ENCODE peak calls at places on chromosomes 1 and 21, in ten cellular contexts. X is K562, Q is aorta, K is brain microvascular endothelial cell, S is mammary epithelial cell, O is sigmoid colon, P is neuronal stem cell, D is bronchial epithelial cell, V is Panc1, G is cardiac muscle cell. R is an unnamed sample. For H3K27me3 and H3K36me3, the result is how much of the 10 kb centered on the place peaks cover.

GRCh38 chr1:58549231-58549958 is 2.9 kb upstream of the OMA1 start:
- DNase-seq in X (peak), Q (no peak), K (no peak), S (no peak), O (no peak), P (no peak), D (no peak), V (no peak), G (no peak), R (no peak)

GRCh38 chr1:63710306-63710705 is 63.5 kb upstream of the ROR1 start:
- DNase-seq in X (no peak), Q (no peak), K (no peak), S (no peak), O (no peak), P (no peak), D (no peak), V (no peak), G (no peak), R (no peak)

GRCh38 chr1:5662362-5663126 is 329.7 kb downstream of the NPHP4 start:
- DNase-seq in X (no peak), Q (no peak), K (no peak), S (no peak), O (peak), P (no peak), D (no peak), V (no peak), G (no peak), R (no peak)

GRCh38 chr1:164774819-164775654 is 216.1 kb downstream of the PBX1 start:
- DNase-seq in X (peak), Q (no peak), K (no peak), S (no peak), O (no peak), P (no peak), D (no peak), V (no peak), G (peak), R (no peak)

GRCh38 chr21:36035381-36035791 is 24.9 kb downstream of the SETD4 start:
- DNase-seq in X (peak), Q (no peak), K (no peak), S (no peak), O (no peak), P (no peak), D (no peak), V (no peak), G (peak), R (no peak)

GRCh38 chr1:101003012-101003650 is 22.5 kb downstream of the DPH5 start:
- DNase-seq in X (no peak), Q (no peak), K (no peak), S (peak), O (no peak), P (no peak), D (peak), V (no peak), G (no peak), R (no peak)

GRCh38 chr1:229165327-229165726 is 105.6 kb upstream of the RAB4A start:
- DNase-seq in X (no peak), Q (no peak), K (no peak), S (no peak), O (no peak), P (no peak), D (no peak), V (no peak), G (no peak), R (no peak)

GRCh38 chr1:163799190-163799805 is 477.5 kb downstream of the NUF2 start:
- DNase-seq in X (no peak), Q (no peak), K (no peak), S (no peak), O (no peak), P (no peak), D (no peak), V (no peak), G (no peak), R (no peak)

GRCh38 chr1:183602510-183602909 is 12.3 kb upstream of the NCF2 start:
- DNase-seq in X (no peak), Q (no peak), K (no peak), S (no peak), O (no peak), P (no peak), D (no peak), V (no peak), G (no peak), R (no peak)

GRCh38 chr1:246631426-246631825 is 65.2 kb downstream of the CNST start:
- DNase-seq in X (no peak), Q (no peak), K (peak), S (no peak), O (no peak), P (no peak), D (peak), V (no peak), G (no peak), R (no peak)

GRCh38 chr1:53557830-53558784 is 98.9 kb downstream of the DMRTB1 start:
- DNase-seq in X (no peak), Q (peak), K (no peak), S (no peak), O (peak), P (no peak), D (no peak), V (no peak), G (no peak), R (no peak)

GRCh38 chr1:234782821-234783220 is 172.8 kb upstream of the IRF2BP2 start:
- DNase-seq in X (no peak), Q (no peak), K (no peak), S (no peak), O (peak), P (no peak), D (no peak), V (no peak), G (no peak), R (no peak)

GRCh38 chr21:31184462-31184861 is 146.2 kb upstream of the KRTAP19-8 start:
- DNase-seq in X (no peak), Q (no peak), K (no peak), S (no peak), O (no peak), P (no peak), D (no peak), V (no peak), G (no peak), R (no peak)

GRCh38 chr1:221783437-221783836 is 41.5 kb upstream of the DUSP10 start:
- DNase-seq in X (no peak), Q (no peak), K (no peak), S (no peak), O (no peak), P (no peak), D (no peak), V (no peak), G (no peak), R (no peak)

GRCh38 chr1:920506-920905 is 3.2 kb upstream of the SAMD11 start:
- DNase-seq in X (no peak), Q (peak), K (no peak), S (no peak), O (no peak), P (no peak), D (no peak), V (no peak), G (no peak), R (no peak)

GRCh38 chr1:918843-919242 is 4.9 kb upstream of the SAMD11 start:
- DNase-seq in X (no peak), Q (peak), K (no peak), S (no peak), O (no peak), P (no peak), D (no peak), V (no peak), G (no peak), R (no peak)

GRCh38 chr1:919271-919872 is 4.4 kb upstream of the SAMD11 start:
- DNase-seq in X (no peak), Q (peak), K (no peak), S (no peak), O (no peak), P (no peak), D (no peak), V (no peak), G (no peak), R (no peak)

GRCh38 chr1:921011-921837 is 2.5 kb upstream of the SAMD11 start:
- DNase-seq in X (peak), Q (peak), K (peak), S (peak), O (no peak), P (peak), D (peak), V (no peak), G (peak), R (peak)

DNA sequence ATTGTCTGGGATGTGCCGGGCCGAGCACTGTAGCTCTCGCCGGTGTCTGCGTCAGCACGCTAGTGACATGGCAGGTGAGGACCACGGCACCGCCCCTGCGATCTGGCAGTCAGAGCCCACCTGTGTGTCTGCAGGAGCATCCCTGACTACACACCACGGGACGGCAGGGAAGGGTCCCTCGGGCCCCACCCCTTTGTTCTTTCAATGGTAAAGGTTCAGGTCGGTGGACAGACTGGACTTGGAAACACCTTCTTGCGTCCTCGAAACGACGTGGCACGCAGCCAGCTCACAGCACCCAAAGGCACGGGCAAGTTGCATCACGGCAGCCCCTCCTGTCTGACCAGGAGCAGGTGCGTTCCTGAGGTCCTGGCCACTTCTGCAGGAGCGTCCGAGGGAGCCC is 3.7 kb upstream of the SAMD11 start:
- DNase-seq in X (no peak), Q (peak), K (no peak), S (no peak), O (no peak), P (no peak), D (no peak), V (no peak), G (no peak), R (no peak)
- H3K27me3 ChIP-seq in X (under half), Q (under half), K (half or more), S (under half), O (under half), P (half or more), D (half or more), V (under half), G (under half), R (under half)

DNA sequence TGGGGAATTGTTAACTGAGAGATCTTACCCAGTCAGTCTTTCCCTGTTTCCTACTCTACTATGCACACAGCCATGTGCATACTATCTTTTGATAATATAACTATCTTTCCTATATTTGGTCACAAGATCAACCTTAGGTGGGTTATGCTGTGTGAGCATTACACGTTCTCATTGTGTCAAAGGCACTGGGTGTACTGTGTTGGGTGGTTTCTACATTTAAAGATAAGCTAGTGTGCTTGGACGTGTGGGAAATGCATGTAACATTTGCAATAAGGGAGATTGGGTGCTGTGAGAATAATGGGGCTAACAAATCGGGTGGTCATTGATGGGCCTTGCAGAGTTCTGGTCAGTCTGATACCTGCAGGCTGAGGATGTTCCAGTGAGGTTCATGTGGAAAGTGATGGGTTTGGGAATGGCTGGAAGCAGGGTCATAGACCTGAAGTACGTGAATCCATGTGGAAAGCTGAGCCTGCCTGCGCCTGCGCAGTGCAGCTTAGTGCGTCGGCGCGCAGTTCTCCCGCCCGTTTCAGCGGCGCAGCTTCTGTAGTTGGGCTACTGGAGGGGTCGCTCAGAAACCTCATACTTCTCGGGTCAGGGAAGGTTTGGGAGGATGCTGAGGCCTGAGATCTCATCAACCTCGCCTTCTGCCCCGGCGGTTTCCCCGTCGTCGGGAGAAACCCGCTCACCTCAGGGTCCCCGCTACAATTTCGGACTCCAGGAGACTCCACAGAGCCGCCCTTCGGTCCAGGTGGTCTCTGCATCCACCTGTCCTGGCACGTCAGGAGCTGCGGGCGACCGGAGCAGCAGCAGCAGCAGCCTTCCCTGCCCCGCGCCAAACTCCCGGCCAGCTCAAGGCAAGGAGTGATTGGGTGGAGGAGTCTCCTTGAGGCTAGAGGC is at the start of gene MSH4:
- DNase-seq in X (peak), Q (no peak), K (no peak), S (no peak), O (no peak), P (no peak), D (no peak), V (no peak), G (no peak), R (no peak)
- H3K36me3 ChIP-seq in X (under half), Q (under half), K (under half), S (under half), O (under half), P (half or more), D (under half), V (under half), G (half or more), R (under half)

GRCh38 chr1:47436979-47437517 is 796 bp upstream of the FOXD2 start:
- DNase-seq in X (no peak), Q (no peak), K (peak), S (peak), O (no peak), P (no peak), D (peak), V (no peak), G (peak), R (peak)

GRCh38 chr1:47434051-47434842 is 3.6 kb upstream of the FOXD2 start:
- DNase-seq in X (no peak), Q (peak), K (peak), S (no peak), O (peak), P (no peak), D (peak), V (no peak), G (no peak), R (no peak)

GRCh38 chr1:47436304-47436978 is 1.4 kb upstream of the FOXD2 start:
- DNase-seq in X (peak), Q (peak), K (peak), S (peak), O (peak), P (peak), D (peak), V (peak), G (peak), R (peak)

GRCh38 chr1:47437518-47438320 is at the start of gene FOXD2:
- DNase-seq in X (peak), Q (peak), K (peak), S (peak), O (peak), P (peak), D (peak), V (peak), G (peak), R (peak)

DNA sequence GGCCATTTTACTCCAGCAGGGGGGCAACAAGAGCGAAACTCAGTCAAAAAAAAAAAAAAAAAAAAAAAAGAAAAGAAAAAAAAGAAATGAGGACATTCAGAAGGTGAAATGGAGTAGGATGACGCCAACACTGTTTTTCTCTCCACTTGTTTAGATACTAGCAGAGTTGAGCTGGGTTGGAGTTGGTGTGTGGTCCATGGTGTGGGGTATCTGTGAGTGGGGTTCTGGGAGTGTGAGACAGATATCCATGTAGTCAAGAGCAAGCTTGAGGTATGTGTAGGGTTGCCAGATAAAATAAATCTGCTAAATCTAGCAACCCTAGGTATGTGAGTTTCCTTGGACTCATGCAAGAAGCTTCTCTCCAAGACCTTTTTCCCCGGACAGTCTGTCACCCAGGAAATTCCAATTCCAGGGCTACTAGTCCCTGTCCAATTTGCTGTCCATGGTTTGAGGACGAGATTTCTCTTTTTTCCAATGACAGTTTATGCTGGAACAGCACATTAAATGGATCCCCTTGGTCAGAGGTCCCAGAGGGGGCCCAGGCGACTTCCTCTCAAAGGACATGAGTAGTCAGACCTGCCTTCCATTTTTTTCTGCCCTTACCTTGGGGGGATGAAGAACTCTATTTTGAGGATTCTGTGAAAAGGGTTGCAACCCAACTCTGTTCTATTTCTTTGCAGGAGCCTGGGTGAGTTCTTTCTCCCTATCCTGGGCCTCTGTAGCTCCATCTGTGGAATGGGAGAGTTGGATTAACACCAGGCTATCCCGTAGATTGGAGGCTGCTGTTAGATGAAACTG is 2.1 kb upstream of the FOXD2 start:
- DNase-seq in X (no peak), Q (no peak), K (no peak), S (no peak), O (no peak), P (no peak), D (no peak), V (no peak), G (no peak), R (no peak)
- H3K27me3 ChIP-seq in X (under half), Q (under half), K (under half), S (under half), O (half or more), P (half or more), D (under half), V (under half), G (half or more), R (under half)

GRCh38 chr1:3846521-3846920 is 10.5 kb downstream of the CEP104 start:
- DNase-seq in X (no peak), Q (peak), K (no peak), S (no peak), O (no peak), P (peak), D (no peak), V (no peak), G (no peak), R (no peak)
- H3K36me3 ChIP-seq in X (half or more), Q (under half), K (under half), S (under half), O (half or more), P (under half), D (under half), V (under half), G (under half), R (under half)

DNA sequence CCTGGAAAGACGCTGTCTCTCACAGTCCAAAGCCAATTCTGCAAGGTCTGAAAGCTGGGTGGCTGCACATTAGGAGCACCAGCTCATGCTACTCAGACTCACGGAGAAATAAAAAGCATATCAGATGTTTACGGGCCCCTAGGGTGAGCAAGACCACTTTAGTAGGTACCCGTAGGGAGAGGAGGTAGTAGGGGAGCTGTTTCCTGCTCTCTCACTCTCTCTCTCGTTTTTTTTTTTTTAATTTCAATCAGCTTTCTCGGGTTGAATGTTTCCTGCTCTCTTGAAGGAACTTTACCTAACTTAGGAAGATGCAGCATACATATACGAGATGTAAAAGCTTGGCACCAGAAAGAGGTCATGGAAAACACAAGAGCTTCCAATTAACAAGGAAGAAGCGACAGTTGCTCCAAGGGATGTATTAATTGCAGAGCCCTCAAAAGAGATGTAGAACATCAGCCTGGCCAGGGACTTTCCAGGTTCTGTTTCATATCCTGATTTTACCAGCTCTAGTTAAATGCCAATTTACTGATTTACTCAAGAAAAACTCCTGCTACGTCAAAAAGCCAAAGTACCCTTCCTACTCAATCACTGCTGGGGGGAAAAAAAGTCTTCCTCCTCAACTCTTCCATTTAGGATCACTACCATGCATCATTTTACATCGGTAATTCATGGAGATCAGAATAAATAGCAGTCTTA is 3.1 kb downstream of the LORICRIN start:
- DNase-seq in X (no peak), Q (no peak), K (no peak), S (no peak), O (no peak), P (no peak), D (no peak), V (no peak), G (no peak), R (no peak)
- H3K27me3 ChIP-seq in X (under half), Q (under half), K (under half), S (under half), O (under half), P (under half), D (under half), V (under half), G (half or more), R (half or more)

GRCh38 chr1:84944767-84945486 is 51.9 kb upstream of the LPAR3 start:
- DNase-seq in X (peak), Q (peak), K (peak), S (peak), O (peak), P (peak), D (peak), V (peak), G (peak), R (peak)

GRCh38 chr1:84949664-84950063 is 47.2 kb downstream of the MCOLN2 start:
- DNase-seq in X (no peak), Q (no peak), K (no peak), S (no peak), O (no peak), P (no peak), D (no peak), V (no peak), G (no peak), R (no peak)

GRCh38 chr1:84941843-84942242 is 48.8 kb upstream of the LPAR3 start:
- DNase-seq in X (no peak), Q (no peak), K (no peak), S (no peak), O (no peak), P (no peak), D (no peak), V (no peak), G (no peak), R (no peak)

GRCh38 chr1:84946631-84947030 is 50.3 kb downstream of the MCOLN2 start:
- DNase-seq in X (no peak), Q (no peak), K (no peak), S (no peak), O (no peak), P (no peak), D (peak), V (no peak), G (no peak), R (peak)

GRCh38 chr1:84947536-84948410 is 49.1 kb downstream of the MCOLN2 start:
- DNase-seq in X (no peak), Q (no peak), K (no peak), S (peak), O (no peak), P (no peak), D (peak), V (no peak), G (no peak), R (peak)
- H3K36me3 ChIP-seq in X (under half), Q (under half), K (under half), S (under half), O (under half), P (under half), D (under half), V (under half), G (under half), R (under half)

GRCh38 chr1:153678519-153679336 is at the start of gene NPR1:
- DNase-seq in X (peak), Q (peak), K (no peak), S (peak), O (peak), P (no peak), D (no peak), V (no peak), G (peak), R (no peak)
- H3K27me3 ChIP-seq in X (under half), Q (under half), K (under half), S (under half), O (under half), P (half or more), D (under half), V (under half), G (under half), R (under half)